ENCODE peak calls at places on chromosome 3, in six cellular contexts. H, R, T, C, U and F are unnamed samples.
A peak's percentile ranks its signal among the peaks of the same experiment; 100 is the strongest.

GRCh38 chr3:78201066-78201465 is 1161.2 kb downstream of the ROBO2 start:
- DNase-seq in U (no peak), T (no peak), C (no peak), H (no peak), R (no peak), F (no peak)

GRCh38 chr3:65548848-65549625 is 489.7 kb downstream of the MAGI1 start:
- DNase-seq in T (peak; percentile 9), C (peak; percentile 18), U (peak; percentile 49), R (peak; percentile 84), H (no peak), F (no peak)

GRCh38 chr3:119937229-119937628 is 155.3 kb downstream of the NR1I2 start:
- DNase-seq in U (no peak), T (no peak), R (no peak), H (peak; percentile 50), C (no peak), F (peak; percentile 1)

GRCh38 chr3:3648961-3649360 is 150.3 kb upstream of the LRRN1 start:
- DNase-seq in H (no peak), T (no peak), U (no peak), C (no peak), R (no peak), F (no peak)

GRCh38 chr3:51620543-51620942 is 50.5 kb upstream of the TEX264 start:
- DNase-seq in T (peak; percentile 56), U (no peak), C (no peak), R (no peak), H (peak; percentile 56), F (peak; percentile 74)

GRCh38 chr3:24678441-24678865 is 183.8 kb upstream of the THRB start:
- DNase-seq in R (no peak), U (no peak), C (no peak), H (peak; percentile 96), T (no peak), F (peak; percentile 98)

GRCh38 chr3:133271491-133271890 is 128.4 kb upstream of the BFSP2 start:
- DNase-seq in T (no peak), H (no peak), C (no peak), R (no peak), U (no peak), F (no peak)

GRCh38 chr3:60294181-60294580 is 957.1 kb downstream of the FHIT start:
- DNase-seq in C (no peak), U (no peak), R (no peak), T (no peak), H (peak; percentile 67), F (peak; percentile 62)

GRCh38 chr3:37474936-37475335 is 300.6 kb upstream of the LRRFIP2 start:
- DNase-seq in H (no peak), U (no peak), C (no peak), R (no peak), T (no peak), F (no peak)

GRCh38 chr3:126927846-126928245 is 55.1 kb upstream of the PLXNA1 start:
- DNase-seq in R (peak; percentile 54), C (no peak), U (no peak), T (no peak), H (no peak), F (no peak)
- TF ChIP-seq CTCF in R (peak; percentile 25), C (no peak), U (no peak), T (no peak), H (no peak), F (no peak)

GRCh38 chr3:48416546-48416945 is 13.3 kb downstream of the PLXNB1 start:
- DNase-seq in U (no peak), T (no peak), R (no peak), C (no peak), H (no peak), F (no peak)

GRCh38 chr3:48414376-48415250 is 15.3 kb downstream of the PLXNB1 start:
- DNase-seq in U (no peak), C (peak; percentile 1), T (no peak), R (no peak), H (no peak), F (no peak)

GRCh38 chr3:48413611-48414010 is 16.3 kb downstream of the PLXNB1 start:
- DNase-seq in H (no peak), C (peak; percentile 1), U (no peak), T (no peak), R (no peak), F (no peak)

GRCh38 chr3:48416091-48416505 is 13.8 kb downstream of the PLXNB1 start:
- DNase-seq in H (no peak), R (no peak), C (no peak), T (no peak), U (no peak), F (no peak)

GRCh38 chr3:48415251-48415953 is 14.5 kb downstream of the PLXNB1 start:
- DNase-seq in H (no peak), T (no peak), C (no peak), U (no peak), R (peak; percentile 31), F (no peak)
- TF ChIP-seq CTCF in H (no peak), T (no peak), C (no peak), U (no peak), R (no peak), F (no peak)

GRCh38 chr3:153835540-153835939 is 285.6 kb upstream of the ARHGEF26 start:
- DNase-seq in R (peak; percentile 10), U (no peak), H (no peak), T (no peak), C (no peak), F (no peak)
- TF ChIP-seq CTCF in R (no peak), U (no peak), H (no peak), T (no peak), C (no peak), F (no peak)

GRCh38 chr3:71069797-71070196 is 513.7 kb downstream of the FOXP1 start:
- DNase-seq in R (peak; percentile 56), U (peak; percentile 69), T (peak; percentile 86), H (no peak), C (peak; percentile 35), F (peak; percentile 45)
- TF ChIP-seq CTCF in R (peak; percentile 65), U (peak; percentile 55), T (peak; percentile 18), H (peak; percentile 23), C (peak; percentile 37), F (peak; percentile 44)

GRCh38 chr3:33882296-33882695 is 83.9 kb downstream of the PDCD6IP start:
- DNase-seq in U (no peak), H (no peak), C (no peak), R (no peak), T (no peak), F (no peak)
- TF ChIP-seq CTCF in U (no peak), H (no peak), C (no peak), R (no peak), T (no peak), F (no peak)

GRCh38 chr3:6204891-6205290 is 656.0 kb upstream of the GRM7 start:
- DNase-seq in C (no peak), U (no peak), H (no peak), R (no peak), T (no peak), F (no peak)
- TF ChIP-seq CTCF in C (no peak), U (no peak), H (no peak), R (no peak), T (no peak), F (no peak)